ENCODE peak calls at places on chromosome 18, in five cellular contexts. L is GM23248, T is astrocyte, M is hepatocyte, H is fibroblast of lung. S is an unnamed sample.

GRCh38 chr18:29083545-29083944 is 906.6 kb upstream of the CDH2 start:
- DNase-seq in H (no peak), L (peak; percentile 44), M (no peak), T (no peak), S (no peak)

GRCh38 chr18:79523221-79523737 is 127.5 kb downstream of the NFATC1 start:
- DNase-seq in T (no peak), M (no peak), H (no peak), L (no peak), S (no peak)

GRCh38 chr18:3401669-3402620 is 48.0 kb upstream of the TGIF1 start:
- DNase-seq in M (no peak), L (no peak), H (no peak), T (no peak), S (no peak)

GRCh38 chr18:3910507-3910906 is 460.5 kb downstream of the TGIF1 start:
- DNase-seq in M (no peak), L (peak; percentile 69), H (no peak), T (peak; percentile 70), S (no peak)

GRCh38 chr18:36274296-36274695 is 23.2 kb upstream of the FHOD3 start:
- DNase-seq in L (no peak), H (no peak), T (no peak), M (no peak), S (no peak)

GRCh38 chr18:11512096-11513030 is 97.0 kb upstream of the SLC35G4 start:
- DNase-seq in M (no peak), T (no peak), H (peak; percentile 27), L (peak; percentile 41), S (peak; percentile 23)

GRCh38 chr18:7146067-7146466 is 28.5 kb upstream of the LAMA1 start:
- DNase-seq in M (no peak), H (no peak), T (no peak), L (no peak), S (no peak)

GRCh38 chr18:63298393-63299015 is 21.1 kb downstream of the BCL2 start:
- DNase-seq in T (peak; percentile 28), M (no peak), H (no peak), L (no peak), S (no peak)

GRCh38 chr18:36829362-36830140 is 624 bp downstream of the KIAA1328 start:
- DNase-seq in L (peak; percentile 63), M (peak; percentile 21), T (peak; percentile 32), H (peak; percentile 32), S (peak; percentile 11)

GRCh38 chr18:14928396-14928795 is 180.4 kb downstream of the ANKRD30B start:
- DNase-seq in T (no peak), M (no peak), L (no peak), H (no peak), S (peak; percentile 73)

GRCh38 chr18:70363861-70364260 is 75.0 kb downstream of the SOCS6 start:
- DNase-seq in H (peak; percentile 54), L (peak; percentile 61), M (peak; percentile 24), T (peak; percentile 53), S (peak; percentile 45)

GRCh38 chr18:50906843-50907242 is 27.9 kb downstream of the ME2 start:
- DNase-seq in T (no peak), L (no peak), M (no peak), H (no peak), S (no peak)

GRCh38 chr18:42814618-42815017 is 300.9 kb downstream of the RIT2 start:
- DNase-seq in L (no peak), M (no peak), H (no peak), T (no peak), S (no peak)

GRCh38 chr18:56233595-56233994 is 404.8 kb downstream of the TXNL1 start:
- DNase-seq in L (peak; percentile 93), H (peak; percentile 88), T (peak; percentile 85), M (no peak), S (peak; percentile 76)

GRCh38 chr18:37769846-37770245 is 204.2 kb upstream of the CELF4 start:
- DNase-seq in M (no peak), T (no peak), L (no peak), H (no peak), S (no peak)

GRCh38 chr18:22179174-22179573 is 9.8 kb downstream of the GATA6 start:
- DNase-seq in H (peak; percentile 27), M (peak; percentile 55), L (no peak), T (no peak), S (peak; percentile 14)

GRCh38 chr18:45783097-45784075 is 42.1 kb upstream of the SIGLEC15 start:
- DNase-seq in T (peak; percentile 81), H (no peak), L (peak; percentile 65), M (no peak), S (no peak)

GRCh38 chr18:45785015-45785597 is 40.4 kb upstream of the SIGLEC15 start:
- DNase-seq in H (peak; percentile 67), L (peak; percentile 61), M (no peak), T (no peak), S (no peak)

GRCh38 chr18:45777393-45777792 is 48.1 kb upstream of the SIGLEC15 start:
- DNase-seq in L (peak; percentile 92), M (no peak), H (peak; percentile 73), T (peak; percentile 95), S (peak; percentile 33)

GRCh38 chr18:45782662-45783061 is 42.8 kb upstream of the SIGLEC15 start:
- DNase-seq in L (no peak), T (no peak), H (no peak), M (no peak), S (no peak)

GRCh38 chr18:45780568-45780967 is 44.9 kb upstream of the SIGLEC15 start:
- DNase-seq in H (peak; percentile 44), M (no peak), L (no peak), T (no peak), S (no peak)
- H3K79me2 ChIP-seq in H (no peaks in the 10 kb centered on the region), M (no peaks in the 10 kb centered on the region), L (no peaks in the 10 kb centered on the region), T (no peaks in the 10 kb centered on the region), S (no peaks in the 10 kb centered on the region)

GRCh38 chr18:5297582-5297981 is 2.1 kb upstream of the ZBTB14 start:
- DNase-seq in L (no peak), H (no peak), T (no peak), M (no peak), S (no peak)
- H3K4me3 ChIP-seq in L (no peak overlapping the region), H (no peak overlapping the region), T (no peak overlapping the region), M (no peak overlapping the region), S (no peak overlapping the region)

GRCh38 chr18:49435170-49435569 is 25.3 kb downstream of the DYM start:
- DNase-seq in T (no peak), L (no peak), H (no peak), M (no peak), S (no peak)
- H3K79me2 ChIP-seq in T (peaks cover 26% of the 10 kb centered on the region), L (peaks cover 86% of the 10 kb centered on the region), H (no peaks in the 10 kb centered on the region), M (peaks cover 55% of the 10 kb centered on the region), S (no peaks in the 10 kb centered on the region)

GRCh38 chr18:54220406-54220805 is 4.1 kb downstream of the MBD2 start:
- DNase-seq in L (no peak), H (no peak), M (no peak), T (no peak), S (no peak)
- H3K4me3 ChIP-seq in L (no peak overlapping the region), H (no peak overlapping the region), M (no peak overlapping the region), T (no peak overlapping the region), S (no peak overlapping the region)

GRCh38 chr18:58097127-58097906 is 53.3 kb downstream of the NEDD4L start:
- DNase-seq in L (no peak), T (peak; percentile 57), M (no peak), H (no peak), S (no peak)

GRCh38 chr18:58095655-58096054 is 51.6 kb downstream of the NEDD4L start:
- DNase-seq in H (no peak), T (no peak), M (no peak), L (no peak), S (no peak)

GRCh38 chr18:58093311-58093790 is 49.3 kb downstream of the NEDD4L start:
- DNase-seq in M (no peak), L (no peak), T (no peak), H (no peak), S (peak; percentile 41)

GRCh38 chr18:58096658-58097057 is 52.6 kb downstream of the NEDD4L start:
- DNase-seq in T (no peak), L (no peak), H (no peak), M (no peak), S (no peak)

DNA sequence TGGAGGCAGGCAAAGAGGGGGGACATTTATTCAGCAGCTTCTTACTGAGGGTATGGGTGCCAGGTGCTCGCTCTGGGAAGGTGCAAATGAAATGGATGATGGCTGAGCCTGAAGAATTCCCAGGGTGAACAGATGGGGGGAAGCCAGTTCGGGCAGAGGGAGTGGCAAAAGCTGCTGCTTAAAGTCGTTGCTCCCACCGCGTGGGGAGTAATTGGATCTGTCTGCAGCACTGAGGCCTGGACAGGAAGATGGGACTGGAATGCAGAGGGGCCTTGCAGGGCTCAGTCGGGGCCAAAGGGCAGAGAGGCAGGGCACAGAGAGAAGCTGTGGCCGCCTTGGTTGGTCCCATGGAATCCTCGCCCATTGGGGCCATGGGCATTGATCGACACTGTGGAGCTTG is 51.2 kb downstream of the NEDD4L start:
- DNase-seq in L (no peak), T (no peak), H (no peak), M (no peak), S (no peak)
- H3K79me2 ChIP-seq in L (no peaks in the 10 kb centered on the region), T (no peaks in the 10 kb centered on the region), H (no peaks in the 10 kb centered on the region), M (peaks cover 92% of the 10 kb centered on the region), S (peaks cover 54% of the 10 kb centered on the region)

GRCh38 chr18:48194787-48195186 is 214.4 kb downstream of the ZBTB7C start:
- DNase-seq in M (no peak), H (no peak), L (peak; percentile 59), T (no peak), S (no peak)

GRCh38 chr18:48199399-48199798 is 209.8 kb downstream of the ZBTB7C start:
- DNase-seq in H (no peak), M (no peak), L (no peak), T (no peak), S (no peak)

GRCh38 chr18:48195782-48196181 is 213.4 kb downstream of the ZBTB7C start:
- DNase-seq in H (no peak), T (no peak), M (no peak), L (no peak), S (no peak)

GRCh38 chr18:48200631-48201336 is 208.4 kb downstream of the ZBTB7C start:
- DNase-seq in H (no peak), L (no peak), M (no peak), T (no peak), S (no peak)

DNA sequence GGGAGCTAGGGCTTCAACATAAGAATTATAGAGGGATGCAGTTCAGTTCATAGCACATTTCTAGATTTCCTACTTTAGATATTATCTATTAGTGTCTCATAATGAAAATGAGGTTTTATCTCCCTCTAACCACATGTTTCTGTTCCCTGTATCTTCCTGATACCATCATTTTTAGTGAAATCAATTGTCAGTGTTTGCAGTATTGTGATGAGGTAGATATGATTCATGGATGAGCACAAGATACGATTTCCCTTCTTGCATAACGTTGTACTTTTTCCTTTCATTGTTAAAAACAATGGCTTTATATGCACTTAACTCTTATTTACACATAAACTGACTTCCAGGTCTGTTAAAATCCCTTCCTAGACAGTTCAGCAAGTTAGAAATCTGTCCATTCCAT is 211.4 kb downstream of the ZBTB7C start:
- DNase-seq in H (no peak), M (no peak), L (peak; percentile 10), T (no peak), S (no peak)
- H3K4me3 ChIP-seq in H (no peak overlapping the region), M (no peak overlapping the region), L (no peak overlapping the region), T (no peak overlapping the region), S (no peak overlapping the region)

S was measured in PC-3.